ENCODE peak calls at places on chromosomes 2 and 18, in six cellular contexts. F is HepG2, W is HCT116, G is H1, H is GM12878, O is SK-N-SH. C is an unnamed sample. For H3K27me3, the result is how much of the 10 kb centered on the place peaks cover.

GRCh38 chr2:122634261-122634660 is 878.8 kb downstream of the TSN start:
- DNase-seq in F (no peak), W (no peak), G (no peak), H (no peak), O (no peak), C (no peak)

GRCh38 chr18:21439453-21439852 is 161.1 kb downstream of the ESCO1 start:
- DNase-seq in F (peak), W (no peak), G (no peak), H (no peak), O (no peak), C (no peak)

GRCh38 chr2:20049631-20050030 is 1.8 kb downstream of the LAPTM4A start:
- DNase-seq in F (no peak), W (no peak), G (no peak), H (no peak), O (no peak), C (no peak)

GRCh38 chr18:57427429-57428181 is 7.6 kb upstream of the ONECUT2 start:
- DNase-seq in F (no peak), W (no peak), G (no peak), H (no peak), O (no peak), C (no peak)

GRCh38 chr2:62465741-62466500 is 40.1 kb downstream of the TMEM17 start:
- DNase-seq in F (no peak), W (no peak), G (peak), H (no peak), O (no peak), C (no peak)

GRCh38 chr2:182248362-182248761 is 178.5 kb downstream of the PDE1A start:
- DNase-seq in F (no peak), W (no peak), G (no peak), H (no peak), O (no peak), C (no peak)

GRCh38 chr2:7813541-7814310 is 868.1 kb upstream of the ID2 start:
- DNase-seq in F (no peak), W (no peak), G (no peak), H (no peak), O (no peak), C (no peak)

GRCh38 chr2:65263257-65263656 is 35.6 kb downstream of the ACTR2 start:
- DNase-seq in F (no peak), W (no peak), G (no peak), H (no peak), O (no peak), C (peak)

GRCh38 chr2:159035790-159036411 is 67.5 kb downstream of the TANC1 start:
- DNase-seq in F (peak), W (peak), G (peak), H (no peak), O (peak), C (peak)

GRCh38 chr2:31322376-31322775 is 88.4 kb downstream of the EHD3 start:
- DNase-seq in F (no peak), W (no peak), G (no peak), H (no peak), O (no peak), C (no peak)

GRCh38 chr2:99662761-99663341 is 173.0 kb upstream of the REV1 start:
- DNase-seq in F (no peak), W (no peak), G (no peak), H (no peak), O (no peak), C (no peak)

GRCh38 chr2:207258191-207258991 is 92.6 kb upstream of the KLF7 start:
- DNase-seq in F (no peak), W (no peak), G (peak), H (no peak), O (no peak), C (no peak)

GRCh38 chr2:200757414-200757813 is 54.3 kb upstream of the BZW1 start:
- DNase-seq in F (no peak), W (no peak), G (no peak), H (no peak), O (no peak), C (no peak)

GRCh38 chr18:62175521-62175920 is 11.3 kb downstream of the PIGN start:
- DNase-seq in F (no peak), W (no peak), G (no peak), H (no peak), O (no peak), C (no peak)

DNA sequence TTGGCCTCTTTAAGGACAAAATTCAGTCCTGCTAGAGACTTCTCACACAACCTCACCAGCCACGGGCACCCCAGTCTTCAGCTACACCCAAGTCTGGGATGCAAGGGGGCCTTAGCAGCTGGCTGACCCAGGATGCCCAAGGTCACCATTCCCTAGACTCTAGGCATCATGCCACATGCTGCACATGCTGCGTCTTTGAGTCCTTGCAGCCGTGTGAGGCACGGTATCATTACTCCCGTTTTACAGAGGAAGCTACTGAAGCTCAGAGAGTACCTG is 2.6 kb upstream of the ATOH8 start:
- DNase-seq in F (no peak), W (no peak), G (no peak), H (no peak), O (no peak), C (no peak)
- H3K27me3 ChIP-seq in F (half or more), W (half or more), G (half or more), H (under half), O (under half), C (half or more)

DNA sequence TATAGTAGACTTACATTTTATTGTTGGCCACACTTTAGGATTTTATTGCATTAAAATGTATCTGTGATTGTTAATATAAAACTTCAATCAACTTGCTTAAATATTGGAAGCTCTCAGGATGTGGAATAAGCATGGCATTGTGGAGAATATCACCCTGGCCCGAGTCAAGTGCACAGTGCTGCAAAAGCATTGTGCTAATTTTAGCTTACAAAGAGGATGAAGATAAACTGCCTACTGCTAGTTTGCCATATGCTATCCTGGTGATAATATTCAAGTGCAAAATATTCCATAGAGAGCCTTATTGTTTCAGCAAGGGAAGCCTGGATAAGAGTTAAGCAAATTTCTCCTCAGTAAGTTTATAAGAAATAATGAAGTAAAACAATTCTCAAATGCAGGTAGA is 54.5 kb downstream of the MEIS1 start:
- DNase-seq in F (no peak), W (no peak), G (no peak), H (no peak), O (no peak), C (no peak)
- TF ChIP-seq JUND in F (no peak), W (no peak), G (no peak), H (no peak), O (no peak), C (no peak)

GRCh38 chr2:44934962-44935853 is 6.3 kb upstream of the SIX3 start:
- DNase-seq in F (peak), W (no peak), G (no peak), H (no peak), O (peak), C (no peak)
- H3K27me3 ChIP-seq in F (half or more), W (under half), G (half or more), H (under half), O (half or more), C (half or more)

GRCh38 chr2:45761660-45762059 is 110.2 kb downstream of the PRKCE start:
- DNase-seq in F (no peak), W (no peak), G (no peak), H (no peak), O (no peak), C (no peak)
- TF ChIP-seq JUND in F (no peak), W (no peak), G (no peak), H (no peak), O (no peak), C (no peak)

GRCh38 chr2:288743-289361 is 961 bp upstream of the ALKAL2 start:
- DNase-seq in F (no peak), W (no peak), G (no peak), H (no peak), O (peak), C (no peak)
- H3K27me3 ChIP-seq in F (under half), W (under half), G (under half), H (under half), O (under half), C (under half)

DNA sequence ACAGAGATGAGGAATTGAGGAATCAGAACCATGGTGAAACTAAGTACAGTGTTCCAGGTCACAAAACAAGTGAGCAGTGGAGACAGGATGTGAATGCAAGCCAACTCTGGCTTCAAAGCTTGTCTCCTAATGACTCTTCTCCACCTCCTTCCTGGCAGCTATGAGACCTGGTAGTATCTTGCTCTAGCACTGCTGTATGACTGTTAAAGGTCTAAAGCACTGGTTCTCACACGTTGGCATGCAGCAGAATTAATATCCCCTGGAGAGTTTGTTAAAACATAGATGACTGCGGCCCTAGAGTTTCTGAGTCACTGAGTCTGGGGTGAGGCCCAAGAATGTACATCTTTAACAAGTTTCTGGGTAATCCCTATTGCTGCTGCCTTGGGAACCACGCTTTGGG is 63.3 kb downstream of the SUCLG1 start:
- DNase-seq in F (no peak), W (no peak), G (no peak), H (no peak), O (no peak), C (no peak)
- TF ChIP-seq JUND in F (no peak), W (no peak), G (no peak), H (no peak), O (no peak), C (no peak)

GRCh38 chr2:222287862-222288479 is 10.8 kb downstream of the PAX3 start:
- DNase-seq in F (no peak), W (no peak), G (no peak), H (no peak), O (no peak), C (no peak)
- H3K27me3 ChIP-seq in F (under half), W (half or more), G (half or more), H (under half), O (half or more), C (under half)